ENCODE peak calls at places on chromosomes 1 and 21, in eight cellular contexts. One of them, this sample, is unnamed.

GRCh38 chr1:212678456-212679410 is 20.9 kb downstream of the BATF3 start:
- DNase-seq in esophagus squamous epithelium: no peak
- DNase-seq in NCI-H69: no peak
- DNase-seq in kidney epithelial cell: no peak
- DNase-seq in activated CD8-positive, alpha-beta memory T cell treated with anti-CD3 and anti-CD28 coated beads for 4 hours: no peak
- DNase-seq in dermis microvascular lymphatic vessel endothelial cell: no peak
- DNase-seq in stimulated activated CD4-positive, alpha-beta T cell treated with anti-CD3 and anti-CD28 coated beads, Interleukin-1b, Interleukin-23, amount 100 ng/mL, for 48 hours: peak
- DNase-seq in effector CD8-positive, alpha-beta T cell: no peak
- DNase-seq in this sample: no peak

GRCh38 chr1:11046625-11047365 is at the start of gene MASP2:
- DNase-seq in esophagus squamous epithelium: no peak
- DNase-seq in stimulated activated CD4-positive, alpha-beta T cell treated with anti-CD3 and anti-CD28 coated beads, Interleukin-1b, Interleukin-23, amount 100 ng/mL, for 48 hours: no peak
- DNase-seq in effector CD8-positive, alpha-beta T cell: no peak
- DNase-seq in dermis microvascular lymphatic vessel endothelial cell: no peak
- DNase-seq in NCI-H69: no peak
- DNase-seq in kidney epithelial cell: no peak
- DNase-seq in activated CD8-positive, alpha-beta memory T cell treated with anti-CD3 and anti-CD28 coated beads for 4 hours: no peak
- DNase-seq in this sample: no peak

GRCh38 chr1:168491527-168492164 is 52.2 kb downstream of the XCL2 start:
- DNase-seq in NCI-H69: no peak
- DNase-seq in effector CD8-positive, alpha-beta T cell: no peak
- DNase-seq in esophagus squamous epithelium: no peak
- DNase-seq in stimulated activated CD4-positive, alpha-beta T cell treated with anti-CD3 and anti-CD28 coated beads, Interleukin-1b, Interleukin-23, amount 100 ng/mL, for 48 hours: no peak
- DNase-seq in activated CD8-positive, alpha-beta memory T cell treated with anti-CD3 and anti-CD28 coated beads for 4 hours: no peak
- DNase-seq in dermis microvascular lymphatic vessel endothelial cell: no peak
- DNase-seq in kidney epithelial cell: no peak
- DNase-seq in this sample: no peak

GRCh38 chr1:94962745-94963265 is 35.9 kb upstream of the CNN3 start:
- DNase-seq in dermis microvascular lymphatic vessel endothelial cell: peak
- DNase-seq in kidney epithelial cell: no peak
- DNase-seq in NCI-H69: no peak
- DNase-seq in esophagus squamous epithelium: no peak
- DNase-seq in stimulated activated CD4-positive, alpha-beta T cell treated with anti-CD3 and anti-CD28 coated beads, Interleukin-1b, Interleukin-23, amount 100 ng/mL, for 48 hours: peak
- DNase-seq in activated CD8-positive, alpha-beta memory T cell treated with anti-CD3 and anti-CD28 coated beads for 4 hours: no peak
- DNase-seq in effector CD8-positive, alpha-beta T cell: no peak
- DNase-seq in this sample: no peak

GRCh38 chr1:53182688-53183276 is 13.8 kb upstream of the CPT2 start:
- DNase-seq in esophagus squamous epithelium: no peak
- DNase-seq in dermis microvascular lymphatic vessel endothelial cell: no peak
- DNase-seq in activated CD8-positive, alpha-beta memory T cell treated with anti-CD3 and anti-CD28 coated beads for 4 hours: no peak
- DNase-seq in NCI-H69: no peak
- DNase-seq in stimulated activated CD4-positive, alpha-beta T cell treated with anti-CD3 and anti-CD28 coated beads, Interleukin-1b, Interleukin-23, amount 100 ng/mL, for 48 hours: no peak
- DNase-seq in effector CD8-positive, alpha-beta T cell: no peak
- DNase-seq in kidney epithelial cell: no peak
- DNase-seq in this sample: no peak

GRCh38 chr1:169529068-169529642 is 43.4 kb upstream of the SLC19A2 start:
- DNase-seq in effector CD8-positive, alpha-beta T cell: no peak
- DNase-seq in NCI-H69: no peak
- DNase-seq in activated CD8-positive, alpha-beta memory T cell treated with anti-CD3 and anti-CD28 coated beads for 4 hours: no peak
- DNase-seq in stimulated activated CD4-positive, alpha-beta T cell treated with anti-CD3 and anti-CD28 coated beads, Interleukin-1b, Interleukin-23, amount 100 ng/mL, for 48 hours: no peak
- DNase-seq in dermis microvascular lymphatic vessel endothelial cell: no peak
- DNase-seq in esophagus squamous epithelium: no peak
- DNase-seq in kidney epithelial cell: peak
- DNase-seq in this sample: peak

GRCh38 chr1:171742577-171742922 is 685 bp upstream of the VAMP4 start:
- DNase-seq in NCI-H69: peak
- DNase-seq in activated CD8-positive, alpha-beta memory T cell treated with anti-CD3 and anti-CD28 coated beads for 4 hours: no peak
- DNase-seq in effector CD8-positive, alpha-beta T cell: no peak
- DNase-seq in esophagus squamous epithelium: no peak
- DNase-seq in dermis microvascular lymphatic vessel endothelial cell: peak
- DNase-seq in kidney epithelial cell: no peak
- DNase-seq in stimulated activated CD4-positive, alpha-beta T cell treated with anti-CD3 and anti-CD28 coated beads, Interleukin-1b, Interleukin-23, amount 100 ng/mL, for 48 hours: no peak
- DNase-seq in this sample: peak

GRCh38 chr1:167620002-167620401 is 10.0 kb upstream of the RCSD1 start:
- DNase-seq in NCI-H69: no peak
- DNase-seq in activated CD8-positive, alpha-beta memory T cell treated with anti-CD3 and anti-CD28 coated beads for 4 hours: no peak
- DNase-seq in kidney epithelial cell: no peak
- DNase-seq in esophagus squamous epithelium: no peak
- DNase-seq in stimulated activated CD4-positive, alpha-beta T cell treated with anti-CD3 and anti-CD28 coated beads, Interleukin-1b, Interleukin-23, amount 100 ng/mL, for 48 hours: no peak
- DNase-seq in effector CD8-positive, alpha-beta T cell: no peak
- DNase-seq in dermis microvascular lymphatic vessel endothelial cell: no peak
- DNase-seq in this sample: no peak

GRCh38 chr1:153429266-153430165 is 13.2 kb downstream of the S100A7A start:
- DNase-seq in dermis microvascular lymphatic vessel endothelial cell: no peak
- DNase-seq in esophagus squamous epithelium: no peak
- DNase-seq in stimulated activated CD4-positive, alpha-beta T cell treated with anti-CD3 and anti-CD28 coated beads, Interleukin-1b, Interleukin-23, amount 100 ng/mL, for 48 hours: no peak
- DNase-seq in activated CD8-positive, alpha-beta memory T cell treated with anti-CD3 and anti-CD28 coated beads for 4 hours: no peak
- DNase-seq in effector CD8-positive, alpha-beta T cell: no peak
- DNase-seq in kidney epithelial cell: no peak
- DNase-seq in NCI-H69: peak
- DNase-seq in this sample: no peak

GRCh38 chr1:25033828-25034451 is 103.9 kb upstream of the RUNX3 start:
- DNase-seq in kidney epithelial cell: no peak
- DNase-seq in effector CD8-positive, alpha-beta T cell: no peak
- DNase-seq in dermis microvascular lymphatic vessel endothelial cell: no peak
- DNase-seq in stimulated activated CD4-positive, alpha-beta T cell treated with anti-CD3 and anti-CD28 coated beads, Interleukin-1b, Interleukin-23, amount 100 ng/mL, for 48 hours: no peak
- DNase-seq in esophagus squamous epithelium: no peak
- DNase-seq in activated CD8-positive, alpha-beta memory T cell treated with anti-CD3 and anti-CD28 coated beads for 4 hours: no peak
- DNase-seq in NCI-H69: no peak
- DNase-seq in this sample: peak

GRCh38 chr21:28089599-28090421 is 902.9 kb downstream of the LTN1 start:
- DNase-seq in stimulated activated CD4-positive, alpha-beta T cell treated with anti-CD3 and anti-CD28 coated beads, Interleukin-1b, Interleukin-23, amount 100 ng/mL, for 48 hours: no peak
- DNase-seq in esophagus squamous epithelium: no peak
- DNase-seq in kidney epithelial cell: no peak
- DNase-seq in dermis microvascular lymphatic vessel endothelial cell: no peak
- DNase-seq in effector CD8-positive, alpha-beta T cell: no peak
- DNase-seq in NCI-H69: no peak
- DNase-seq in activated CD8-positive, alpha-beta memory T cell treated with anti-CD3 and anti-CD28 coated beads for 4 hours: no peak
- DNase-seq in this sample: peak

GRCh38 chr1:15610167-15610566 is 7.1 kb upstream of the DDI2 start:
- DNase-seq in kidney epithelial cell: no peak
- DNase-seq in stimulated activated CD4-positive, alpha-beta T cell treated with anti-CD3 and anti-CD28 coated beads, Interleukin-1b, Interleukin-23, amount 100 ng/mL, for 48 hours: no peak
- DNase-seq in esophagus squamous epithelium: no peak
- DNase-seq in activated CD8-positive, alpha-beta memory T cell treated with anti-CD3 and anti-CD28 coated beads for 4 hours: no peak
- DNase-seq in dermis microvascular lymphatic vessel endothelial cell: no peak
- DNase-seq in effector CD8-positive, alpha-beta T cell: no peak
- DNase-seq in NCI-H69: no peak
- DNase-seq in this sample: no peak

GRCh38 chr1:64595871-64596515 is 126.1 kb downstream of the CACHD1 start:
- DNase-seq in activated CD8-positive, alpha-beta memory T cell treated with anti-CD3 and anti-CD28 coated beads for 4 hours: no peak
- DNase-seq in stimulated activated CD4-positive, alpha-beta T cell treated with anti-CD3 and anti-CD28 coated beads, Interleukin-1b, Interleukin-23, amount 100 ng/mL, for 48 hours: no peak
- DNase-seq in kidney epithelial cell: no peak
- DNase-seq in NCI-H69: peak
- DNase-seq in dermis microvascular lymphatic vessel endothelial cell: no peak
- DNase-seq in effector CD8-positive, alpha-beta T cell: no peak
- DNase-seq in esophagus squamous epithelium: no peak
- DNase-seq in this sample: no peak

GRCh38 chr1:51423098-51423821 is 92.9 kb upstream of the TTC39A start:
- DNase-seq in dermis microvascular lymphatic vessel endothelial cell: peak
- DNase-seq in esophagus squamous epithelium: no peak
- DNase-seq in effector CD8-positive, alpha-beta T cell: no peak
- DNase-seq in NCI-H69: no peak
- DNase-seq in kidney epithelial cell: no peak
- DNase-seq in stimulated activated CD4-positive, alpha-beta T cell treated with anti-CD3 and anti-CD28 coated beads, Interleukin-1b, Interleukin-23, amount 100 ng/mL, for 48 hours: no peak
- DNase-seq in activated CD8-positive, alpha-beta memory T cell treated with anti-CD3 and anti-CD28 coated beads for 4 hours: no peak
- DNase-seq in this sample: peak

GRCh38 chr1:192008281-192008825 is 149.9 kb upstream of the RGS18 start:
- DNase-seq in stimulated activated CD4-positive, alpha-beta T cell treated with anti-CD3 and anti-CD28 coated beads, Interleukin-1b, Interleukin-23, amount 100 ng/mL, for 48 hours: no peak
- DNase-seq in esophagus squamous epithelium: no peak
- DNase-seq in activated CD8-positive, alpha-beta memory T cell treated with anti-CD3 and anti-CD28 coated beads for 4 hours: no peak
- DNase-seq in kidney epithelial cell: no peak
- DNase-seq in dermis microvascular lymphatic vessel endothelial cell: no peak
- DNase-seq in NCI-H69: no peak
- DNase-seq in effector CD8-positive, alpha-beta T cell: no peak
- DNase-seq in this sample: no peak

GRCh38 chr1:192530254-192530653 is 45.3 kb upstream of the RGS1 start:
- DNase-seq in activated CD8-positive, alpha-beta memory T cell treated with anti-CD3 and anti-CD28 coated beads for 4 hours: no peak
- DNase-seq in effector CD8-positive, alpha-beta T cell: no peak
- DNase-seq in dermis microvascular lymphatic vessel endothelial cell: peak
- DNase-seq in esophagus squamous epithelium: no peak
- DNase-seq in NCI-H69: no peak
- DNase-seq in stimulated activated CD4-positive, alpha-beta T cell treated with anti-CD3 and anti-CD28 coated beads, Interleukin-1b, Interleukin-23, amount 100 ng/mL, for 48 hours: no peak
- DNase-seq in kidney epithelial cell: no peak
- DNase-seq in this sample: no peak

GRCh38 chr1:55155522-55155921 is 59.6 kb downstream of the USP24 start:
- DNase-seq in kidney epithelial cell: no peak
- DNase-seq in esophagus squamous epithelium: no peak
- DNase-seq in NCI-H69: no peak
- DNase-seq in activated CD8-positive, alpha-beta memory T cell treated with anti-CD3 and anti-CD28 coated beads for 4 hours: no peak
- DNase-seq in stimulated activated CD4-positive, alpha-beta T cell treated with anti-CD3 and anti-CD28 coated beads, Interleukin-1b, Interleukin-23, amount 100 ng/mL, for 48 hours: no peak
- DNase-seq in dermis microvascular lymphatic vessel endothelial cell: peak
- DNase-seq in effector CD8-positive, alpha-beta T cell: no peak
- DNase-seq in this sample: no peak